ENCODE peak calls at places on chromosomes 7 and 10, in six cellular contexts. One of them, this sample, is unnamed.

GRCh38 chr7:103985565-103986126 is 3.8 kb downstream of the RELN start:
- DNase-seq in GM04503: no peak
- DNase-seq in LoVo: no peak
- DNase-seq in mucosa of gallbladder: no peak
- DNase-seq in SK-MEL-5: no peak
- DNase-seq in amniotic stem cell: no peak
- DNase-seq in this sample: no peak

GRCh38 chr7:158829021-158829341 is 328 bp downstream of the ESYT2 start:
- DNase-seq in GM04503: no peak
- DNase-seq in LoVo: peak; percentile 69
- DNase-seq in mucosa of gallbladder: peak; percentile 60
- DNase-seq in SK-MEL-5: peak; percentile 69
- DNase-seq in amniotic stem cell: no peak
- DNase-seq in this sample: no peak

GRCh38 chr10:24951201-24952145 is 933 bp downstream of the PRTFDC1 start:
- DNase-seq in GM04503: no peak
- DNase-seq in LoVo: no peak
- DNase-seq in mucosa of gallbladder: no peak
- DNase-seq in SK-MEL-5: no peak
- DNase-seq in amniotic stem cell: no peak
- DNase-seq in this sample: no peak

GRCh38 chr7:151013356-151013727 is 11.0 kb downstream of the ATG9B start:
- DNase-seq in GM04503: no peak
- DNase-seq in LoVo: no peak
- DNase-seq in mucosa of gallbladder: no peak
- DNase-seq in SK-MEL-5: no peak
- DNase-seq in amniotic stem cell: no peak
- DNase-seq in this sample: no peak

GRCh38 chr10:4894335-4894734 is 68.3 kb downstream of the AKR1E2 start:
- DNase-seq in GM04503: no peak
- DNase-seq in LoVo: no peak
- DNase-seq in mucosa of gallbladder: no peak
- DNase-seq in SK-MEL-5: no peak
- DNase-seq in amniotic stem cell: no peak
- DNase-seq in this sample: no peak

GRCh38 chr10:35217458-35217857 is 90.8 kb downstream of the CREM start:
- DNase-seq in GM04503: no peak
- DNase-seq in LoVo: no peak
- DNase-seq in mucosa of gallbladder: no peak
- DNase-seq in SK-MEL-5: no peak
- DNase-seq in amniotic stem cell: no peak
- DNase-seq in this sample: no peak

GRCh38 chr10:130244031-130244927 is 108.1 kb downstream of the GLRX3 start:
- DNase-seq in GM04503: no peak
- DNase-seq in LoVo: no peak
- DNase-seq in mucosa of gallbladder: no peak
- DNase-seq in SK-MEL-5: no peak
- DNase-seq in amniotic stem cell: no peak
- DNase-seq in this sample: no peak

GRCh38 chr7:124387056-124387455 is 354.2 kb upstream of the TMEM229A start:
- DNase-seq in GM04503: no peak
- DNase-seq in LoVo: no peak
- DNase-seq in mucosa of gallbladder: no peak
- DNase-seq in SK-MEL-5: no peak
- DNase-seq in amniotic stem cell: no peak
- DNase-seq in this sample: no peak

GRCh38 chr7:94635687-94636086 is 20.2 kb downstream of the SGCE start:
- DNase-seq in GM04503: no peak
- DNase-seq in LoVo: no peak
- DNase-seq in mucosa of gallbladder: no peak
- DNase-seq in SK-MEL-5: no peak
- DNase-seq in amniotic stem cell: no peak
- DNase-seq in this sample: no peak

GRCh38 chr7:26143298-26144044 is 8.5 kb upstream of the NFE2L3 start:
- DNase-seq in GM04503: peak; percentile 14
- DNase-seq in LoVo: no peak
- DNase-seq in mucosa of gallbladder: no peak
- DNase-seq in SK-MEL-5: no peak
- DNase-seq in amniotic stem cell: no peak
- DNase-seq in this sample: no peak

GRCh38 chr7:74214816-74215630 is 5.2 kb downstream of the LAT2 start:
- DNase-seq in GM04503: no peak
- DNase-seq in LoVo: no peak
- DNase-seq in mucosa of gallbladder: no peak
- DNase-seq in SK-MEL-5: no peak
- DNase-seq in amniotic stem cell: no peak
- DNase-seq in this sample: no peak

GRCh38 chr7:150322114-150322832 is 882 bp upstream of the LRRC61 start:
- DNase-seq in GM04503: no peak
- DNase-seq in LoVo: peak; percentile 48
- DNase-seq in mucosa of gallbladder: no peak
- DNase-seq in SK-MEL-5: no peak
- DNase-seq in amniotic stem cell: no peak
- DNase-seq in this sample: no peak

GRCh38 chr10:118216071-118216470 is 126.1 kb downstream of the FAM204A start:
- DNase-seq in GM04503: peak; percentile 56
- DNase-seq in LoVo: no peak
- DNase-seq in mucosa of gallbladder: no peak
- DNase-seq in SK-MEL-5: no peak
- DNase-seq in amniotic stem cell: no peak
- DNase-seq in this sample: no peak

GRCh38 chr7:43278088-43278644 is 165.7 kb downstream of the HECW1 start:
- DNase-seq in GM04503: no peak
- DNase-seq in LoVo: no peak
- DNase-seq in mucosa of gallbladder: no peak
- DNase-seq in SK-MEL-5: no peak
- DNase-seq in amniotic stem cell: no peak
- DNase-seq in this sample: no peak

GRCh38 chr10:132543916-132544743 is 6.5 kb downstream of the INPP5A start:
- DNase-seq in GM04503: no peak
- DNase-seq in LoVo: no peak
- DNase-seq in mucosa of gallbladder: no peak
- DNase-seq in SK-MEL-5: no peak
- DNase-seq in amniotic stem cell: no peak
- DNase-seq in this sample: no peak

GRCh38 chr10:115921795-115922194 is 351.2 kb downstream of the GFRA1 start:
- DNase-seq in GM04503: no peak
- DNase-seq in LoVo: no peak
- DNase-seq in mucosa of gallbladder: no peak
- DNase-seq in SK-MEL-5: no peak
- DNase-seq in amniotic stem cell: peak; percentile 30
- DNase-seq in this sample: no peak

GRCh38 chr7:90761584-90761983 is 165.5 kb downstream of the CDK14 start:
- DNase-seq in GM04503: no peak
- DNase-seq in LoVo: no peak
- DNase-seq in mucosa of gallbladder: no peak
- DNase-seq in SK-MEL-5: no peak
- DNase-seq in amniotic stem cell: no peak
- DNase-seq in this sample: no peak

GRCh38 chr10:35574924-35575352 is 30.2 kb upstream of the GJD4 start:
- DNase-seq in GM04503: peak; percentile 14
- DNase-seq in LoVo: no peak
- DNase-seq in mucosa of gallbladder: no peak
- DNase-seq in SK-MEL-5: peak; percentile 7
- DNase-seq in amniotic stem cell: no peak
- DNase-seq in this sample: peak; percentile 84

GRCh38 chr10:4512557-4513286 is 313.3 kb upstream of the AKR1E2 start:
- DNase-seq in GM04503: no peak
- DNase-seq in LoVo: no peak
- DNase-seq in mucosa of gallbladder: peak; percentile 53
- DNase-seq in SK-MEL-5: peak; percentile 58
- DNase-seq in amniotic stem cell: no peak
- DNase-seq in this sample: no peak

GRCh38 chr7:55084307-55084706 is 65.5 kb downstream of the EGFR start:
- DNase-seq in GM04503: no peak
- DNase-seq in LoVo: no peak
- DNase-seq in mucosa of gallbladder: no peak
- DNase-seq in SK-MEL-5: no peak
- DNase-seq in amniotic stem cell: no peak
- DNase-seq in this sample: no peak

GRCh38 chr10:28367865-28368541 is 65.1 kb upstream of the MPP7 start:
- DNase-seq in GM04503: no peak
- DNase-seq in LoVo: no peak
- DNase-seq in mucosa of gallbladder: no peak
- DNase-seq in SK-MEL-5: no peak
- DNase-seq in amniotic stem cell: no peak
- DNase-seq in this sample: no peak

GRCh38 chr7:26429168-26429567 is 137.5 kb downstream of the SNX10 start:
- DNase-seq in GM04503: no peak
- DNase-seq in LoVo: no peak
- DNase-seq in mucosa of gallbladder: no peak
- DNase-seq in SK-MEL-5: no peak
- DNase-seq in amniotic stem cell: no peak
- DNase-seq in this sample: no peak

GRCh38 chr10:118958984-118959916 is 70.3 kb upstream of the NANOS1 start:
- DNase-seq in GM04503: peak; percentile 48
- DNase-seq in LoVo: peak; percentile 69
- DNase-seq in mucosa of gallbladder: peak; percentile 83
- DNase-seq in SK-MEL-5: peak; percentile 59
- DNase-seq in amniotic stem cell: peak; percentile 14
- DNase-seq in this sample: peak; percentile 49

This sample was measured in HS-5.